ENCODE peak calls at places on chromosomes 7 and 10, in five cellular contexts. M is RPMI8226, U is skeletal muscle cell, A is AG10803, C is NCI-H2029. T is an unnamed sample.

GRCh38 chr7:142420554-142421362 is 162.9 kb upstream of the PRSS58 start:
- DNase-seq in A (no peak), C (no peak), U (no peak), M (no peak), T (no peak)

GRCh38 chr10:24091294-24091693 is 117.6 kb upstream of the KIAA1217 start:
- DNase-seq in U (no peak), M (no peak), A (no peak), C (no peak), T (no peak)

GRCh38 chr10:92574545-92575377 is 868 bp upstream of the IDE start:
- DNase-seq in C (peak), M (peak), U (no peak), A (no peak), T (no peak)

GRCh38 chr7:41097501-41097900 is 605.4 kb downstream of the INHBA start:
- DNase-seq in C (no peak), A (peak), M (no peak), U (peak), T (no peak)

GRCh38 chr10:13062813-13063212 is 37.1 kb upstream of the OPTN start:
- DNase-seq in C (no peak), U (no peak), A (no peak), M (no peak), T (no peak)

GRCh38 chr10:42691361-42692120 is 53.2 kb upstream of the ZNF33B start:
- DNase-seq in U (no peak), A (no peak), C (peak), M (peak), T (no peak)

GRCh38 chr10:275680-276079 is 140.4 kb downstream of the ZMYND11 start:
- DNase-seq in U (no peak), M (no peak), A (no peak), C (no peak), T (no peak)

GRCh38 chr7:49876202-49876601 is 102.8 kb downstream of the VWC2 start:
- DNase-seq in C (no peak), M (no peak), U (no peak), A (no peak), T (no peak)

GRCh38 chr10:54139819-54140428 is 661.1 kb downstream of the PCDH15 start:
- DNase-seq in M (no peak), A (no peak), C (no peak), U (no peak), T (no peak)

GRCh38 chr7:84339306-84339705 is 144.7 kb upstream of the SEMA3A start:
- DNase-seq in M (no peak), A (peak), C (no peak), U (peak), T (no peak)

GRCh38 chr7:142300689-142301088 is 42.8 kb upstream of the PRSS58 start:
- DNase-seq in M (peak), C (no peak), A (no peak), U (no peak), T (no peak)

GRCh38 chr7:55212838-55213237 is 152.3 kb upstream of the LANCL2 start:
- DNase-seq in M (no peak), U (no peak), A (peak), C (no peak), T (no peak)

GRCh38 chr10:86536294-86536861 is 14.8 kb upstream of the WAPL start:
- DNase-seq in A (no peak), U (no peak), C (no peak), M (no peak), T (peak)

GRCh38 chr7:142629588-142630260 is 119.5 kb upstream of the PRSS1 start:
- DNase-seq in U (peak), C (no peak), A (peak), M (no peak), T (no peak)

GRCh38 chr10:78177431-78178185 is 143.9 kb downstream of the RPS24 start:
- DNase-seq in C (no peak), A (no peak), U (no peak), M (no peak), T (no peak)